ENCODE peak calls at places on chromosomes 13 and 19, in four cellular contexts. One of them, this sample, is unnamed.

GRCh38 chr19:14425696-14426138 is 6.6 kb upstream of the DDX39A start:
- DNase-seq in lower leg skin: no peak
- DNase-seq in stimulated activated CD4-positive, alpha-beta T cell treated with anti-CD3 and anti-CD28 coated beads, TNF-alpha, amount 100 ng/mL, for 4 hours: no peak
- DNase-seq in upper lobe of right lung: no peak
- DNase-seq in this sample: no peak

GRCh38 chr19:30870861-30871260 is 478.4 kb downstream of the TSHZ3 start:
- DNase-seq in upper lobe of right lung: no peak
- DNase-seq in lower leg skin: peak; percentile 75
- DNase-seq in stimulated activated CD4-positive, alpha-beta T cell treated with anti-CD3 and anti-CD28 coated beads, TNF-alpha, amount 100 ng/mL, for 4 hours: no peak
- DNase-seq in this sample: no peak

GRCh38 chr19:29278716-29279115 is 65.8 kb upstream of the UQCRFS1 start:
- DNase-seq in lower leg skin: no peak
- DNase-seq in stimulated activated CD4-positive, alpha-beta T cell treated with anti-CD3 and anti-CD28 coated beads, TNF-alpha, amount 100 ng/mL, for 4 hours: no peak
- DNase-seq in upper lobe of right lung: peak; percentile 34
- DNase-seq in this sample: no peak

GRCh38 chr19:38247126-38247525 is 9.0 kb downstream of the PPP1R14A start:
- DNase-seq in upper lobe of right lung: no peak
- DNase-seq in stimulated activated CD4-positive, alpha-beta T cell treated with anti-CD3 and anti-CD28 coated beads, TNF-alpha, amount 100 ng/mL, for 4 hours: no peak
- DNase-seq in lower leg skin: no peak
- DNase-seq in this sample: no peak

GRCh38 chr13:93730780-93731179 is 504.2 kb downstream of the GPC6 start:
- DNase-seq in upper lobe of right lung: no peak
- DNase-seq in stimulated activated CD4-positive, alpha-beta T cell treated with anti-CD3 and anti-CD28 coated beads, TNF-alpha, amount 100 ng/mL, for 4 hours: no peak
- DNase-seq in lower leg skin: no peak
- DNase-seq in this sample: no peak

GRCh38 chr13:81275666-81276258 is 934.8 kb upstream of the SPRY2 start:
- DNase-seq in upper lobe of right lung: no peak
- DNase-seq in lower leg skin: no peak
- DNase-seq in stimulated activated CD4-positive, alpha-beta T cell treated with anti-CD3 and anti-CD28 coated beads, TNF-alpha, amount 100 ng/mL, for 4 hours: no peak
- DNase-seq in this sample: no peak

GRCh38 chr13:50845211-50845610 is 1.7 kb upstream of the DLEU7 start:
- DNase-seq in lower leg skin: no peak
- DNase-seq in upper lobe of right lung: no peak
- DNase-seq in stimulated activated CD4-positive, alpha-beta T cell treated with anti-CD3 and anti-CD28 coated beads, TNF-alpha, amount 100 ng/mL, for 4 hours: no peak
- DNase-seq in this sample: no peak

GRCh38 chr13:28401303-28402056 is 93.4 kb downstream of the FLT1 start:
- DNase-seq in upper lobe of right lung: no peak
- DNase-seq in stimulated activated CD4-positive, alpha-beta T cell treated with anti-CD3 and anti-CD28 coated beads, TNF-alpha, amount 100 ng/mL, for 4 hours: no peak
- DNase-seq in lower leg skin: no peak
- DNase-seq in this sample: no peak

GRCh38 chr13:19572280-19572679 is 10.9 kb upstream of the TPTE2 start:
- DNase-seq in stimulated activated CD4-positive, alpha-beta T cell treated with anti-CD3 and anti-CD28 coated beads, TNF-alpha, amount 100 ng/mL, for 4 hours: no peak
- DNase-seq in upper lobe of right lung: no peak
- DNase-seq in lower leg skin: no peak
- DNase-seq in this sample: no peak

GRCh38 chr19:42281175-42282035 is 12.4 kb downstream of the CIC start:
- DNase-seq in lower leg skin: peak; percentile 96
- DNase-seq in stimulated activated CD4-positive, alpha-beta T cell treated with anti-CD3 and anti-CD28 coated beads, TNF-alpha, amount 100 ng/mL, for 4 hours: no peak
- DNase-seq in upper lobe of right lung: no peak
- DNase-seq in this sample: no peak

GRCh38 chr19:38975861-38976271 is 324 bp upstream of the FBXO17 start:
- DNase-seq in stimulated activated CD4-positive, alpha-beta T cell treated with anti-CD3 and anti-CD28 coated beads, TNF-alpha, amount 100 ng/mL, for 4 hours: no peak
- DNase-seq in upper lobe of right lung: no peak
- DNase-seq in lower leg skin: no peak
- DNase-seq in this sample: no peak

GRCh38 chr19:55703790-55704215 is 28.8 kb downstream of the EPN1 start:
- DNase-seq in stimulated activated CD4-positive, alpha-beta T cell treated with anti-CD3 and anti-CD28 coated beads, TNF-alpha, amount 100 ng/mL, for 4 hours: no peak
- DNase-seq in lower leg skin: peak; percentile 77
- DNase-seq in upper lobe of right lung: peak; percentile 79
- DNase-seq in this sample: no peak

GRCh38 chr13:32976046-32976781 is 40.0 kb upstream of the KL start:
- DNase-seq in upper lobe of right lung: no peak
- DNase-seq in lower leg skin: peak; percentile 31
- DNase-seq in stimulated activated CD4-positive, alpha-beta T cell treated with anti-CD3 and anti-CD28 coated beads, TNF-alpha, amount 100 ng/mL, for 4 hours: no peak
- DNase-seq in this sample: no peak

GRCh38 chr19:12065100-12065538 is 588 bp downstream of the ZNF844 start:
- DNase-seq in stimulated activated CD4-positive, alpha-beta T cell treated with anti-CD3 and anti-CD28 coated beads, TNF-alpha, amount 100 ng/mL, for 4 hours: no peak
- DNase-seq in lower leg skin: peak; percentile 87
- DNase-seq in upper lobe of right lung: no peak
- DNase-seq in this sample: no peak

GRCh38 chr19:57566396-57567256 is 7.0 kb upstream of the ZNF550 start:
- DNase-seq in upper lobe of right lung: no peak
- DNase-seq in stimulated activated CD4-positive, alpha-beta T cell treated with anti-CD3 and anti-CD28 coated beads, TNF-alpha, amount 100 ng/mL, for 4 hours: no peak
- DNase-seq in lower leg skin: no peak
- DNase-seq in this sample: no peak

GRCh38 chr19:13637664-13638063 is 126.7 kb upstream of the MRI1 start:
- DNase-seq in upper lobe of right lung: no peak
- DNase-seq in lower leg skin: no peak
- DNase-seq in stimulated activated CD4-positive, alpha-beta T cell treated with anti-CD3 and anti-CD28 coated beads, TNF-alpha, amount 100 ng/mL, for 4 hours: no peak
- DNase-seq in this sample: no peak

GRCh38 chr19:45637890-45638667 is 1.1 kb downstream of the EML2 start:
- DNase-seq in stimulated activated CD4-positive, alpha-beta T cell treated with anti-CD3 and anti-CD28 coated beads, TNF-alpha, amount 100 ng/mL, for 4 hours: no peak
- DNase-seq in lower leg skin: no peak
- DNase-seq in upper lobe of right lung: no peak
- DNase-seq in this sample: no peak

GRCh38 chr19:29308977-29309520 is 96.1 kb upstream of the UQCRFS1 start:
- DNase-seq in upper lobe of right lung: no peak
- DNase-seq in lower leg skin: no peak
- DNase-seq in stimulated activated CD4-positive, alpha-beta T cell treated with anti-CD3 and anti-CD28 coated beads, TNF-alpha, amount 100 ng/mL, for 4 hours: no peak
- DNase-seq in this sample: no peak

GRCh38 chr13:93338030-93338429 is 111.4 kb downstream of the GPC6 start:
- DNase-seq in upper lobe of right lung: no peak
- DNase-seq in stimulated activated CD4-positive, alpha-beta T cell treated with anti-CD3 and anti-CD28 coated beads, TNF-alpha, amount 100 ng/mL, for 4 hours: no peak
- DNase-seq in lower leg skin: no peak
- DNase-seq in this sample: no peak

GRCh38 chr13:96816261-96816660 is 178.0 kb downstream of the OXGR1 start:
- DNase-seq in upper lobe of right lung: no peak
- DNase-seq in stimulated activated CD4-positive, alpha-beta T cell treated with anti-CD3 and anti-CD28 coated beads, TNF-alpha, amount 100 ng/mL, for 4 hours: no peak
- DNase-seq in lower leg skin: peak; percentile 84
- DNase-seq in this sample: no peak

GRCh38 chr13:76968041-76968440 is 19.7 kb downstream of the ACOD1 start:
- DNase-seq in lower leg skin: no peak
- DNase-seq in upper lobe of right lung: no peak
- DNase-seq in stimulated activated CD4-positive, alpha-beta T cell treated with anti-CD3 and anti-CD28 coated beads, TNF-alpha, amount 100 ng/mL, for 4 hours: no peak
- DNase-seq in this sample: no peak

GRCh38 chr19:18675779-18676178 is 7.7 kb upstream of the CRTC1 start:
- DNase-seq in upper lobe of right lung: no peak
- DNase-seq in lower leg skin: no peak
- DNase-seq in stimulated activated CD4-positive, alpha-beta T cell treated with anti-CD3 and anti-CD28 coated beads, TNF-alpha, amount 100 ng/mL, for 4 hours: no peak
- DNase-seq in this sample: no peak

This sample was measured in lower lobe of right lung.